ENCODE peak calls at places on chromosomes 11 and 22, in six cellular contexts. T is AG09309, X is astrocyte of the spinal cord, Z is colonic mucosa, A is fibroblast of pulmonary artery, O is ovary. J is an unnamed sample.
A peak's percentile ranks its signal among the peaks of the same experiment; 100 is the strongest.

GRCh38 chr11:112570335-112570734 is 309.7 kb upstream of the PLET1 start:
- DNase-seq in T (no peak), X (no peak), Z (no peak), A (no peak), O (no peak), J (no peak)

GRCh38 chr11:16193897-16194381 is 162.4 kb downstream of the SOX6 start:
- DNase-seq in T (no peak), X (no peak), Z (no peak), A (peak; percentile 3), O (no peak), J (no peak)

GRCh38 chr11:70502677-70503076 is 104.3 kb downstream of the CTTN start:
- DNase-seq in T (no peak), X (no peak), Z (no peak), A (no peak), O (peak; percentile 4), J (no peak)

GRCh38 chr11:30285416-30286121 is 37.3 kb upstream of the ARL14EP start:
- DNase-seq in T (no peak), X (no peak), Z (no peak), A (no peak), O (no peak), J (no peak)

GRCh38 chr11:73218106-73218829 is at the start of gene P2RY2:
- DNase-seq in T (no peak), X (no peak), Z (peak; percentile 93), A (peak; percentile 24), O (peak; percentile 46), J (no peak)

GRCh38 chr11:88246680-88247079 is 71.4 kb upstream of the RAB38 start:
- DNase-seq in T (peak; percentile 76), X (peak; percentile 75), Z (no peak), A (peak; percentile 93), O (no peak), J (peak; percentile 99)

GRCh38 chr22:19886605-19887250 is 32.1 kb upstream of the GNB1L start:
- DNase-seq in T (peak; percentile 69), X (peak; percentile 32), Z (no peak), A (peak; percentile 37), O (no peak), J (peak; percentile 38)

GRCh38 chr11:119727523-119728081 is 1.4 kb downstream of the NECTIN1 start:
- DNase-seq in T (no peak), X (no peak), Z (peak; percentile 67), A (no peak), O (peak; percentile 44), J (no peak)

GRCh38 chr11:75968021-75968685 is 153.1 kb downstream of the UVRAG start:
- DNase-seq in T (no peak), X (no peak), Z (no peak), A (peak; percentile 20), O (no peak), J (peak; percentile 22)

GRCh38 chr11:9858822-9859221 is 194.9 kb downstream of the SWAP70 start:
- DNase-seq in T (no peak), X (peak; percentile 75), Z (no peak), A (peak; percentile 26), O (no peak), J (no peak)

GRCh38 chr11:105100206-105100605 is 39.4 kb downstream of the CARD18 start:
- DNase-seq in T (no peak), X (no peak), Z (no peak), A (no peak), O (no peak), J (no peak)

GRCh38 chr11:76670475-76671235 is at the start of gene LRRC32:
- DNase-seq in T (no peak), X (no peak), Z (peak; percentile 67), A (no peak), O (peak; percentile 75), J (no peak)

GRCh38 chr11:75714211-75714610 is 3.4 kb upstream of the MOGAT2 start:
- DNase-seq in T (no peak), X (no peak), Z (peak; percentile 71), A (no peak), O (no peak), J (no peak)

GRCh38 chr11:77252555-77253270 is 48.8 kb downstream of the GDPD4 start:
- DNase-seq in T (no peak), X (no peak), Z (peak; percentile 41), A (no peak), O (no peak), J (no peak)

GRCh38 chr22:42879371-42880021 is 22.4 kb upstream of the ARFGAP3 start:
- DNase-seq in T (no peak), X (no peak), Z (no peak), A (no peak), O (no peak), J (no peak)

GRCh38 chr22:24400037-24400725 is 27.2 kb upstream of the ADORA2A start:
- DNase-seq in T (no peak), X (no peak), Z (no peak), A (no peak), O (no peak), J (no peak)

GRCh38 chr11:17531818-17532131 is 12.4 kb downstream of the USH1C start:
- DNase-seq in T (peak; percentile 55), X (no peak), Z (peak; percentile 30), A (peak; percentile 40), O (no peak), J (peak; percentile 50)

GRCh38 chr22:47034076-47034808 is 271.8 kb downstream of the TBC1D22A start:
- DNase-seq in T (no peak), X (no peak), Z (no peak), A (no peak), O (peak; percentile 6), J (no peak)

GRCh38 chr11:35282226-35282882 is 137.0 kb downstream of the SLC1A2 start:
- DNase-seq in T (no peak), X (peak; percentile 40), Z (no peak), A (peak; percentile 47), O (no peak), J (peak; percentile 64)

GRCh38 chr11:4511267-4511666 is 28.8 kb downstream of the OR52K1 start:
- DNase-seq in T (no peak), X (no peak), Z (no peak), A (no peak), O (no peak), J (no peak)

GRCh38 chr11:113505046-113505445 is 29.8 kb upstream of the DRD2 start:
- DNase-seq in T (no peak), X (no peak), Z (no peak), A (peak; percentile 14), O (no peak), J (no peak)

GRCh38 chr22:47345025-47345424 is 582.6 kb downstream of the TBC1D22A start:
- DNase-seq in T (no peak), X (no peak), Z (no peak), A (no peak), O (no peak), J (no peak)

GRCh38 chr11:6735306-6735705 is 36.5 kb downstream of the OR2AG2 start:
- DNase-seq in T (no peak), X (no peak), Z (no peak), A (no peak), O (no peak), J (no peak)

GRCh38 chr22:49847751-49848689 is 5.6 kb upstream of the ZBED4 start:
- DNase-seq in T (no peak), X (no peak), Z (peak; percentile 36), A (no peak), O (no peak), J (no peak)

GRCh38 chr11:134524876-134525845 is 113.1 kb upstream of the B3GAT1 start:
- DNase-seq in T (no peak), X (no peak), Z (no peak), A (no peak), O (no peak), J (no peak)

GRCh38 chr22:23063539-23064380 is 6.6 kb upstream of the GNAZ start:
- DNase-seq in T (no peak), X (no peak), Z (peak; percentile 13), A (no peak), O (no peak), J (no peak)

GRCh38 chr11:102309621-102310541 is 7.4 kb upstream of the BIRC3 start:
- DNase-seq in T (no peak), X (no peak), Z (no peak), A (no peak), O (no peak), J (no peak)

GRCh38 chr22:44309647-44310046 is 3.1 kb downstream of the SHISAL1 start:
- DNase-seq in T (no peak), X (peak; percentile 6), Z (no peak), A (peak; percentile 21), O (no peak), J (peak; percentile 46)

GRCh38 chr22:28441720-28442263 is 237.8 kb downstream of the TTC28 start:
- DNase-seq in T (no peak), X (peak; percentile 60), Z (no peak), A (no peak), O (peak; percentile 37), J (no peak)

GRCh38 chr22:28442951-28443876 is 236.4 kb downstream of the TTC28 start:
- DNase-seq in T (no peak), X (peak; percentile 81), Z (peak; percentile 72), A (peak; percentile 82), O (peak; percentile 63), J (peak; percentile 80)

GRCh38 chr22:28440517-28441366 is 238.9 kb downstream of the TTC28 start:
- DNase-seq in T (no peak), X (peak; percentile 73), Z (no peak), A (peak; percentile 68), O (no peak), J (peak; percentile 91)

GRCh38 chr22:28444659-28445058 is 235.0 kb downstream of the TTC28 start:
- DNase-seq in T (no peak), X (no peak), Z (no peak), A (no peak), O (no peak), J (peak; percentile 34)

DNA sequence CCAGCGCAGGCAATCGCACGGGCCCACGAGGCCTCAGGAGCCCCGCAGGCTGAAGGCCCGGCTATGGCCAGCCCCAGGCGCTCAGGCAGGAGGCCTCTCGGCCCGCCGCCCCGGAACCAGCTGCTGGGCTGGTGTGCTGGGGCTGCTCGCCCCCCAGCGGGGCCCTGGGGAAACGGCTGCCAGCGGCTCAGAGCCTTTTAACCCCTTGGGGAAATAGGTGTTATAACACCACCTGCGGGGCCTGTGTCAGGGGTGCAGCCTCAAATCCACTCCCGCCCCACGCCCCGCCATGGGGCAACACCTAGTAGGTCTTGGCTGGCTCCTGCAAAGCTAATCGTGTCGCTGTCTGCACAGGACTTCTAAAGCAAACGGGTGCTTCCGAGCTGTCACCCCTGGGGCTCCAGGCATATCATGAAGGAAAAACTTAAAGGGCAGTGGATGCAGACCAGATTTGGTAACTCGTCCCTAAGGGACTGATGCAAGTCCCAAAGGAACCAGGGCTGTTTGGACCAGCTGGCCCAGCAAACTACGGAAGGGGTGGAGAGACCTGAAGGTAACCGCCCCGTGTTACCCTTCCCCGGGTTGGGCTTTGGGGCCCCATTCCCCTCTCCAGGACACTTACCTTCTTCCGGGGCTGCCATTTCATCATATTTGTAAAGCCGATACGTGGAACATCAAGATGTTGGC is 237.2 kb downstream of the TTC28 start:
- DNase-seq in T (no peak), X (peak; percentile 74), Z (peak; percentile 78), A (peak; percentile 81), O (peak; percentile 86), J (peak; percentile 69)
- H3K4me3 ChIP-seq in T (peak overlapping the region; percentile 59), X (peak overlapping the region; percentile 58), Z (peak overlapping the region; percentile 54), A (peak overlapping the region; percentile 61), O (peak overlapping the region; percentile 56), J (peak overlapping the region; percentile 71)

GRCh38 chr11:67409261-67409666 is 5.4 kb downstream of the TBC1D10C start:
- DNase-seq in T (no peak), X (no peak), Z (no peak), A (no peak), O (no peak), J (no peak)
- H3K4me3 ChIP-seq in T (no peak overlapping the region), X (no peak overlapping the region), Z (no peak overlapping the region), A (no peak overlapping the region), O (no peak overlapping the region), J (no peak overlapping the region)

GRCh38 chr11:862704-863388 is 20.2 kb downstream of the TSPAN4 start:
- DNase-seq in T (no peak), X (no peak), Z (no peak), A (no peak), O (no peak), J (no peak)
- H3K4me3 ChIP-seq in T (no peak overlapping the region), X (no peak overlapping the region), Z (no peak overlapping the region), A (no peak overlapping the region), O (no peak overlapping the region), J (no peak overlapping the region)

GRCh38 chr22:37634505-37635002 is 4.9 kb upstream of the SH3BP1 start:
- DNase-seq in T (no peak), X (peak; percentile 22), Z (no peak), A (no peak), O (no peak), J (peak; percentile 11)
- H3K4me3 ChIP-seq in T (no peak overlapping the region), X (no peak overlapping the region), Z (no peak overlapping the region), A (peak overlapping the region; percentile 32), O (peak overlapping the region; percentile 20), J (peak overlapping the region; percentile 25)

J was measured in fibroblast of the aortic adventitia.